ENCODE peak calls at places on chromosomes 5 and 9, in six cellular contexts. S, T, K, M, A and W are unnamed samples.

GRCh38 chr9:84314306-84314705 is 26.3 kb downstream of the SLC28A3 start:
- DNase-seq in M (no peak), A (no peak), S (no peak), T (no peak), K (no peak), W (peak)

GRCh38 chr5:135429326-135429725 is 17.8 kb downstream of the DCANP1 start:
- DNase-seq in M (no peak), A (peak), S (no peak), T (no peak), K (no peak), W (no peak)

GRCh38 chr5:160159991-160160826 is 41.0 kb upstream of the PWWP2A start:
- DNase-seq in S (no peak), T (no peak), M (peak), A (no peak), K (no peak), W (peak)

GRCh38 chr5:108084105-108084504 is 297.8 kb downstream of the FBXL17 start:
- DNase-seq in T (no peak), A (no peak), K (peak), S (no peak), M (no peak), W (peak)

GRCh38 chr5:168172718-168173045 is 118.8 kb upstream of the WWC1 start:
- DNase-seq in T (no peak), S (no peak), K (no peak), M (no peak), A (no peak), W (no peak)

GRCh38 chr5:135950611-135951010 is 4.2 kb downstream of the LECT2 start:
- DNase-seq in A (no peak), T (no peak), M (no peak), S (no peak), K (no peak), W (peak)

GRCh38 chr5:108093186-108093585 is 288.7 kb downstream of the FBXL17 start:
- DNase-seq in K (peak), S (peak), T (no peak), A (no peak), M (no peak), W (peak)

GRCh38 chr5:74519161-74519571 is 121.4 kb downstream of the ENC1 start:
- DNase-seq in K (no peak), A (no peak), M (no peak), S (no peak), T (no peak), W (no peak)

GRCh38 chr5:107917983-107918382 is 247.2 kb upstream of the EFNA5 start:
- DNase-seq in S (no peak), M (no peak), A (no peak), T (no peak), K (no peak), W (no peak)

GRCh38 chr5:77882670-77883257 is 106.6 kb upstream of the TBCA start:
- DNase-seq in A (no peak), T (no peak), K (no peak), M (no peak), S (no peak), W (peak)

GRCh38 chr9:137763271-137763955 is 114.2 kb upstream of the CACNA1B start:
- DNase-seq in A (no peak), T (no peak), S (no peak), M (no peak), K (no peak), W (no peak)

GRCh38 chr9:91677354-91677753 is 253.7 kb upstream of the NFIL3 start:
- DNase-seq in S (no peak), K (no peak), T (no peak), A (no peak), M (no peak), W (no peak)

GRCh38 chr5:86866036-86866435 is 248.3 kb downstream of the COX7C start:
- DNase-seq in S (no peak), T (no peak), M (no peak), K (no peak), A (no peak), W (no peak)

GRCh38 chr5:124279146-124279545 is 467.3 kb downstream of the ZNF608 start:
- DNase-seq in T (no peak), K (no peak), M (no peak), A (no peak), S (no peak), W (no peak)

GRCh38 chr5:6497267-6497666 is 48.6 kb downstream of the UBE2QL1 start:
- DNase-seq in T (no peak), M (no peak), S (no peak), A (no peak), K (no peak), W (no peak)

GRCh38 chr5:581941-582340 is 30.2 kb upstream of the CEP72 start:
- DNase-seq in S (no peak), M (no peak), T (no peak), K (no peak), A (no peak), W (no peak)

GRCh38 chr9:3857673-3858072 is 331.9 kb upstream of the RFX3 start:
- DNase-seq in M (no peak), K (no peak), A (no peak), T (no peak), S (no peak), W (peak)

GRCh38 chr5:59760798-59761348 is 132.7 kb downstream of the PDE4D start:
- DNase-seq in A (no peak), S (no peak), T (no peak), K (no peak), M (no peak), W (peak)

GRCh38 chr9:129012893-129013448 is 15.2 kb downstream of the SH3GLB2 start:
- DNase-seq in A (no peak), M (no peak), T (no peak), S (no peak), K (no peak), W (no peak)

GRCh38 chr9:27474350-27474749 is 49.7 kb upstream of the IFNK start:
- DNase-seq in A (no peak), S (no peak), T (no peak), M (no peak), K (no peak), W (no peak)

GRCh38 chr5:6644841-6645240 is 11.6 kb downstream of the SRD5A1 start:
- DNase-seq in M (no peak), S (no peak), T (no peak), A (no peak), K (no peak), W (peak)

GRCh38 chr5:39224196-39224754 is 4.9 kb upstream of the FYB1 start:
- DNase-seq in S (no peak), M (no peak), K (no peak), T (peak), A (no peak), W (peak)

GRCh38 chr9:133122935-133123611 is 2.0 kb upstream of the RALGDS start:
- DNase-seq in K (peak), A (no peak), S (no peak), T (peak), M (no peak), W (peak)

GRCh38 chr5:140258016-140258415 is 44.9 kb downstream of the PFDN1 start:
- DNase-seq in A (no peak), T (no peak), S (no peak), K (no peak), M (no peak), W (peak)

DNA sequence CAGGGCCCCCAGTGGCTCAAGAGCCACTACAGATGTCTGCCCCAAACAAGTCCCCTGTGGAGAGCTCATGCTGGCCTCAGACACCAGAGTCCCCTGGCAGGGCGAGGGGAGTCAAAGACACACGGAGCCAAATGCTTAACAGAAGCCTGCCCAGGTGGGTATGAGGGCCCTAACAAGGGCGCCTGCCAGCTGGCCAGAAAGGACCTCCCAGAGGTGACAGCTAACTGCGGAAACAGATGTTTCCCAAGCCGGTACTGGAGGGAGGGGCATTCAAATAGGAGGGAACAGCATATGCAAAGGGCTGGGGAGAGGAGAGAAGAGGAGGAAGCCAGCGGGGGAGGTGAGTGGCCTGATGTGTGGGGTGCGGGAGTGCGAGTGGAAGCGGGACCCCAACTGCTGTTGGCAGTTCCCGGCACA is 933 bp downstream of the MXD3 start:
- DNase-seq in A (no peak), M (no peak), K (no peak), T (peak), S (no peak), W (peak)
- TF ChIP-seq SMC3 in A (no peak), M (no peak), K (no peak), T (no peak), S (no peak), W (no peak)

GRCh38 chr9:123048748-123049147 is 15.3 kb downstream of the GPR21 start:
- DNase-seq in M (no peak), A (no peak), K (no peak), T (no peak), S (no peak), W (peak)
- TF ChIP-seq SMC3 in M (no peak), A (no peak), K (no peak), T (no peak), S (no peak), W (no peak)

GRCh38 chr9:35341585-35341984 is 148.3 kb upstream of the RUSC2 start:
- DNase-seq in T (no peak), S (no peak), K (no peak), M (no peak), A (no peak), W (peak)
- TF ChIP-seq SMC3 in T (no peak), S (no peak), K (no peak), M (no peak), A (no peak), W (no peak)

DNA sequence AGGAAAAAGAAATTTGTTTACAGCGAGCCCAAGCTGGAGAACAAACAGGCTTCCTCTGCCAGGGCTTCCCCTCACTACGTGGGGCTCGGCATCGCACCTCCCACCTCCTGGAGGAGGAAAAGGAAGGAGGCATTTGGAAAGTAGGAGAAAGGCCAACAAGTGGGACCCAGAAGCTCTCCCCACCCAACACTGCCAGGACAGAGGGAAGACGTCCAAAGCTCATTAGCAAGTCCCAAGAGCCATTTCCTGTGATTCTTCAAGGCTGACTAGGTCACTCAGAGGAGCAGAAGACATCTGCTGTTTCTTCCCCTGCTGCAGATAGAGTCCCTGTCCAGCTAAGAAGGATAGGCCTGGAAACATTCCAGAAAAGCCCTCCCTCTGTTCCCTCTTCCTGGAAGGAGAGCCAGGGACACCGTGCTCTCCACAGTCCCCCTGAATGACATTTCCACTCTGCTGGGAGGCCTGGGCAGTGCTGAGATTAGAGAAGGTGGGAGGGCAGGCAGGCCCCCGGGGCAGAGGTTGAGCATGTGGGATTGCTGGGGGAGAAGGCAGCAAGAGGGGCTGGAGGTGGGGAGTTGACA is 57.0 kb upstream of the NEURL1B start:
- DNase-seq in S (no peak), M (no peak), A (no peak), T (no peak), K (no peak), W (no peak)
- TF ChIP-seq SMC3 in S (no peak), M (no peak), A (no peak), T (no peak), K (no peak), W (no peak)

GRCh38 chr5:144030904-144031303 is 139.6 kb downstream of the YIPF5 start:
- DNase-seq in T (no peak), S (no peak), A (no peak), M (no peak), K (no peak), W (no peak)

GRCh38 chr5:144032375-144032774 is 138.1 kb downstream of the YIPF5 start:
- DNase-seq in T (no peak), M (no peak), K (no peak), A (no peak), S (no peak), W (no peak)

GRCh38 chr5:144036476-144036875 is 134.0 kb downstream of the YIPF5 start:
- DNase-seq in K (no peak), A (no peak), S (no peak), T (no peak), M (no peak), W (peak)

GRCh38 chr5:144033481-144033880 is 137.0 kb downstream of the YIPF5 start:
- DNase-seq in M (no peak), A (no peak), S (no peak), K (no peak), T (no peak), W (no peak)

DNA sequence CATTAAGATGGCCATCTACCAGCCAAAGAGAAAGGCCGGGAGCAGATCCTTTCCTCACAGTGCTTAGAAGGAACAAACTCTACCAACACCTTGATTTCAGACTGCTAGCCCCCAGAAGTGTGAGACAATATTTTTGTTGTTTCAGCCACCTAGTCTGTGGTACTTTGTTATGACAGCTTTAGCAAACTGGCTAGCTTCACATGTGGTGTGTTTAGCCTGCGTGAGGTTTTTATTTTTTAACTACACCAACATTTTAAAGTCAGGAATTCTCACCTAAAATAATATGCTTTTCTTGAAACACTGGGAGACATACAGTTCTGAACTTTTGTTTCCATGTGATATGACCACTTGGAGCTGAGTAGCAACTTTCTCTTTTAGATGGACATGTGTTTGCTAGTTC is 135.1 kb downstream of the YIPF5 start:
- DNase-seq in M (no peak), T (no peak), K (no peak), S (no peak), A (no peak), W (no peak)
- TF ChIP-seq SMC3 in M (no peak), T (no peak), K (no peak), S (no peak), A (no peak), W (no peak)

DNA sequence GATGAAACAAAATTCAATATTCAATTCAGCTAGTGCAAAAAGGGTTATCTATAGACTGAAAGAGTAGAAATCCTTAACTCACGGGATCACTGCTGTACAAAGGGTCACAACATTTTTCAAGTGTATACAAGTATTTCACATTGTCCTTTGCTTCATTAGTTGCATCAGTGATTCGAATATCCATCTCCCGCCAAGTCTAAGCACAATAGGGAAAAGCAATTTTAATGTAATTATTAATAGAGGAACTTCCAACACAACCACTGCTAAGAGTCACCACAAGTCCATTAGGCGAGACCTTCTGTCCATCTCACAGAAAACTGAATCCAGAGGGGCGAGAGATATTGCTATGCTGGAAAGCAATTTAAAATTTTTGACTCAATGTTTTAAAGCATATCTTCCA is 27.4 kb downstream of the DNAH5 start:
- DNase-seq in T (no peak), A (no peak), S (no peak), M (no peak), K (no peak), W (no peak)
- TF ChIP-seq SMC3 in T (no peak), A (no peak), S (no peak), M (no peak), K (no peak), W (no peak)

GRCh38 chr9:120877276-120878034 is 467 bp upstream of the PHF19 start:
- DNase-seq in S (peak), T (peak), K (peak), A (peak), M (no peak), W (peak)

GRCh38 chr9:120879421-120879820 is 2.4 kb upstream of the PHF19 start:
- DNase-seq in A (no peak), S (no peak), M (no peak), K (no peak), T (no peak), W (no peak)

GRCh38 chr9:120875954-120876841 is 790 bp downstream of the PHF19 start:
- DNase-seq in S (peak), M (no peak), T (peak), K (peak), A (peak), W (peak)

GRCh38 chr9:120876842-120877240 is at the start of gene PHF19:
- DNase-seq in M (no peak), A (peak), K (no peak), T (peak), S (peak), W (no peak)

GRCh38 chr9:120878188-120879130 is 1.5 kb upstream of the PHF19 start:
- DNase-seq in T (peak), A (no peak), K (no peak), M (no peak), S (no peak), W (no peak)
- TF ChIP-seq SMC3 in T (peak), A (no peak), K (no peak), M (no peak), S (no peak), W (no peak)

GRCh38 chr9:76741524-76741923 is 22.7 kb upstream of the PCA3 start:
- DNase-seq in S (no peak), M (no peak), T (no peak), K (no peak), A (no peak), W (no peak)

GRCh38 chr9:76738402-76738801 is 25.8 kb upstream of the PCA3 start:
- DNase-seq in T (no peak), K (no peak), S (no peak), M (no peak), A (no peak), W (no peak)

GRCh38 chr9:76744336-76744735 is 19.9 kb upstream of the PCA3 start:
- DNase-seq in K (no peak), A (no peak), S (no peak), T (no peak), M (no peak), W (no peak)
- TF ChIP-seq SMC3 in K (no peak), A (no peak), S (no peak), T (no peak), M (no peak), W (no peak)